ENCODE peak calls at places on chromosomes 13 and 19, in seven cellular contexts. One of them, this sample, is unnamed. For H3K27me3, the result is how much of the 10 kb centered on the place peaks cover.

GRCh38 chr13:44347905-44348304 is 25.7 kb upstream of the SERP2 start:
- DNase-seq in mammary epithelial cell: no peak
- DNase-seq in colonic mucosa: no peak
- DNase-seq in heart left ventricle: no peak
- DNase-seq in aorta: no peak
- DNase-seq in H9: no peak
- DNase-seq in left lung: no peak
- DNase-seq in this sample: no peak

GRCh38 chr19:33639034-33639681 is 17.4 kb downstream of the CHST8 start:
- DNase-seq in H9: peak
- DNase-seq in aorta: no peak
- DNase-seq in mammary epithelial cell: no peak
- DNase-seq in heart left ventricle: no peak
- DNase-seq in colonic mucosa: no peak
- DNase-seq in left lung: no peak
- DNase-seq in this sample: no peak

GRCh38 chr19:55216461-55217198 is 7.3 kb upstream of the PTPRH start:
- DNase-seq in aorta: peak
- DNase-seq in mammary epithelial cell: peak
- DNase-seq in left lung: peak
- DNase-seq in colonic mucosa: peak
- DNase-seq in H9: peak
- DNase-seq in heart left ventricle: peak
- DNase-seq in this sample: peak

GRCh38 chr13:77760893-77761292 is 63.4 kb downstream of the SLAIN1 start:
- DNase-seq in aorta: no peak
- DNase-seq in heart left ventricle: no peak
- DNase-seq in H9: no peak
- DNase-seq in left lung: no peak
- DNase-seq in colonic mucosa: no peak
- DNase-seq in mammary epithelial cell: peak
- DNase-seq in this sample: no peak

GRCh38 chr13:21344662-21345176 is 114.4 kb downstream of the ZDHHC20 start:
- DNase-seq in H9: no peak
- DNase-seq in mammary epithelial cell: no peak
- DNase-seq in heart left ventricle: no peak
- DNase-seq in colonic mucosa: no peak
- DNase-seq in aorta: no peak
- DNase-seq in left lung: no peak
- DNase-seq in this sample: no peak

GRCh38 chr13:86446311-86446710 is 647.1 kb upstream of the SLITRK6 start:
- DNase-seq in aorta: peak
- DNase-seq in mammary epithelial cell: no peak
- DNase-seq in left lung: no peak
- DNase-seq in colonic mucosa: no peak
- DNase-seq in H9: peak
- DNase-seq in heart left ventricle: no peak
- DNase-seq in this sample: no peak

GRCh38 chr19:48815870-48816501 is 5.2 kb upstream of the BCAT2 start:
- DNase-seq in aorta: no peak
- DNase-seq in left lung: no peak
- DNase-seq in H9: no peak
- DNase-seq in colonic mucosa: no peak
- DNase-seq in mammary epithelial cell: peak
- DNase-seq in heart left ventricle: no peak
- DNase-seq in this sample: no peak

GRCh38 chr13:25847145-25847544 is 204.7 kb downstream of the SHISA2 start:
- DNase-seq in aorta: no peak
- DNase-seq in left lung: no peak
- DNase-seq in mammary epithelial cell: no peak
- DNase-seq in heart left ventricle: no peak
- DNase-seq in colonic mucosa: no peak
- DNase-seq in H9: no peak
- DNase-seq in this sample: no peak

GRCh38 chr13:40158218-40158617 is 502.8 kb downstream of the COG6 start:
- DNase-seq in left lung: no peak
- DNase-seq in heart left ventricle: no peak
- DNase-seq in mammary epithelial cell: peak
- DNase-seq in aorta: no peak
- DNase-seq in colonic mucosa: no peak
- DNase-seq in H9: no peak
- DNase-seq in this sample: no peak

GRCh38 chr13:94322925-94323324 is 156.6 kb downstream of the DCT start:
- DNase-seq in heart left ventricle: no peak
- DNase-seq in mammary epithelial cell: no peak
- DNase-seq in left lung: no peak
- DNase-seq in H9: no peak
- DNase-seq in aorta: no peak
- DNase-seq in colonic mucosa: no peak
- DNase-seq in this sample: no peak

GRCh38 chr13:98888890-98889279 is 89.0 kb downstream of the DOCK9 start:
- DNase-seq in colonic mucosa: no peak
- DNase-seq in H9: no peak
- DNase-seq in aorta: no peak
- DNase-seq in heart left ventricle: no peak
- DNase-seq in left lung: no peak
- DNase-seq in mammary epithelial cell: no peak
- DNase-seq in this sample: no peak

GRCh38 chr13:37869756-37870488 is at the start of gene TRPC4:
- DNase-seq in heart left ventricle: peak
- DNase-seq in aorta: peak
- DNase-seq in H9: peak
- DNase-seq in colonic mucosa: peak
- DNase-seq in left lung: peak
- DNase-seq in mammary epithelial cell: peak
- DNase-seq in this sample: peak

GRCh38 chr13:110546933-110547332 is 14.6 kb downstream of the RAB20 start:
- DNase-seq in aorta: peak
- DNase-seq in H9: no peak
- DNase-seq in left lung: peak
- DNase-seq in colonic mucosa: peak
- DNase-seq in heart left ventricle: peak
- DNase-seq in mammary epithelial cell: peak
- DNase-seq in this sample: peak

GRCh38 chr13:79405831-79406596 is at the start of gene RBM26:
- DNase-seq in H9: peak
- DNase-seq in mammary epithelial cell: peak
- DNase-seq in aorta: peak
- DNase-seq in heart left ventricle: peak
- DNase-seq in colonic mucosa: peak
- DNase-seq in left lung: peak
- DNase-seq in this sample: peak

GRCh38 chr19:46660008-46660517 is 919 bp downstream of the DACT3 start:
- DNase-seq in colonic mucosa: no peak
- DNase-seq in H9: peak
- DNase-seq in heart left ventricle: peak
- DNase-seq in mammary epithelial cell: no peak
- DNase-seq in left lung: peak
- DNase-seq in aorta: peak
- DNase-seq in this sample: no peak
- H3K27me3 ChIP-seq in colonic mucosa: under half
- H3K27me3 ChIP-seq in H9: under half
- H3K27me3 ChIP-seq in heart left ventricle: under half
- H3K27me3 ChIP-seq in mammary epithelial cell: under half
- H3K27me3 ChIP-seq in left lung: half or more
- H3K27me3 ChIP-seq in aorta: under half
- H3K27me3 ChIP-seq in this sample: under half

DNA sequence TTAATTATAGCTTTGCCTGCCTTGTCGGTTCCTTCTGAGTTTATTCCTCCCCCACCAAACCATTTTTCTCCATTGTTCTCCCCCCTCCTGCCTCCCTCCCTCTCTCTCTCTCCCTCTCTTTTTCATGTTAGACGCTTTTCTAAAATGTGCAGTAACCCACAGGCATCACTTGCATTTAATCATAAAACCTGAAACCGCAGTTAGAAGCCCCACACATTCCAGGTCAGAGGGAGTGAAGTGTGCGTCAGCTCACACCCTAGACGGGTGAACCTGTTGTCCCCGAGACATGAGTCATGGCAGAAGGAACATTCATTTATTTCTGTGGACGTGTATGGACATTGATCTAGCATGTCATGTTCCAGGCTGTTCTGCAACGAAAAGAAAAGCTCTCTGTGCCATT is 19.9 kb downstream of the ONECUT3 start:
- DNase-seq in H9: no peak
- DNase-seq in mammary epithelial cell: peak
- DNase-seq in aorta: no peak
- DNase-seq in colonic mucosa: no peak
- DNase-seq in heart left ventricle: no peak
- DNase-seq in left lung: no peak
- DNase-seq in this sample: no peak
- H3K27me3 ChIP-seq in H9: under half
- H3K27me3 ChIP-seq in mammary epithelial cell: under half
- H3K27me3 ChIP-seq in aorta: under half
- H3K27me3 ChIP-seq in colonic mucosa: under half
- H3K27me3 ChIP-seq in heart left ventricle: half or more
- H3K27me3 ChIP-seq in left lung: half or more
- H3K27me3 ChIP-seq in this sample: half or more

GRCh38 chr19:35858311-35858710 is 1.6 kb downstream of the KIRREL2 start:
- DNase-seq in aorta: no peak
- DNase-seq in colonic mucosa: no peak
- DNase-seq in H9: no peak
- DNase-seq in left lung: peak
- DNase-seq in heart left ventricle: no peak
- DNase-seq in mammary epithelial cell: no peak
- DNase-seq in this sample: no peak
- H3K27me3 ChIP-seq in aorta: under half
- H3K27me3 ChIP-seq in colonic mucosa: under half
- H3K27me3 ChIP-seq in H9: under half
- H3K27me3 ChIP-seq in left lung: half or more
- H3K27me3 ChIP-seq in heart left ventricle: half or more
- H3K27me3 ChIP-seq in mammary epithelial cell: under half
- H3K27me3 ChIP-seq in this sample: half or more

GRCh38 chr19:45670670-45671453 is 2.8 kb downstream of the GIPR start:
- DNase-seq in mammary epithelial cell: peak
- DNase-seq in colonic mucosa: peak
- DNase-seq in left lung: peak
- DNase-seq in heart left ventricle: peak
- DNase-seq in aorta: peak
- DNase-seq in H9: peak
- DNase-seq in this sample: peak
- H3K27me3 ChIP-seq in mammary epithelial cell: under half
- H3K27me3 ChIP-seq in colonic mucosa: under half
- H3K27me3 ChIP-seq in left lung: half or more
- H3K27me3 ChIP-seq in heart left ventricle: under half
- H3K27me3 ChIP-seq in aorta: under half
- H3K27me3 ChIP-seq in H9: under half
- H3K27me3 ChIP-seq in this sample: under half